ENCODE peak calls at places on chromosomes 6 and 20, in five cellular contexts. R is PC-9, Y is fibroblast of lung, B is hepatocyte, P is mammary epithelial cell. M is an unnamed sample. For H3K79me2, the result is how much of the 10 kb centered on the place peaks cover.

GRCh38 chr20:46221271-46221670 is 87.0 kb downstream of the CDH22 start:
- DNase-seq in P (no peak), Y (no peak), B (no peak), R (no peak), M (no peak)

GRCh38 chr6:43861212-43861918 is 91.4 kb downstream of the VEGFA start:
- DNase-seq in R (no peak), P (no peak), Y (no peak), B (no peak), M (no peak)

GRCh38 chr6:21500894-21501293 is 92.7 kb upstream of the SOX4 start:
- DNase-seq in P (no peak), R (no peak), B (no peak), Y (no peak), M (no peak)

GRCh38 chr6:160991411-160992322 is at the start of gene MAP3K4:
- DNase-seq in R (peak), P (peak), B (peak), Y (peak), M (peak)

GRCh38 chr20:31678389-31679356 is 41.0 kb downstream of the COX4I2 start:
- DNase-seq in R (peak), Y (no peak), B (peak), P (peak), M (no peak)

GRCh38 chr20:62624325-62624690 is 18.0 kb upstream of the SLCO4A1 start:
- DNase-seq in R (no peak), P (no peak), Y (no peak), B (peak), M (peak)

GRCh38 chr20:31578448-31579138 is 26.5 kb upstream of the ID1 start:
- DNase-seq in R (no peak), B (peak), P (no peak), Y (no peak), M (no peak)

GRCh38 chr6:26059901-26060300 is 27.3 kb upstream of the HFE start:
- DNase-seq in B (no peak), P (no peak), R (no peak), Y (no peak), M (no peak)

GRCh38 chr6:95203153-95203754 is 374.1 kb upstream of the MANEA start:
- DNase-seq in Y (peak), R (no peak), P (peak), B (peak), M (peak)

GRCh38 chr6:137783640-137784198 is 83.3 kb upstream of the TNFAIP3 start:
- DNase-seq in Y (peak), B (no peak), P (no peak), R (no peak), M (no peak)

GRCh38 chr20:62776692-62777527 is 19.4 kb upstream of the MRGBP start:
- DNase-seq in R (peak), P (peak), B (no peak), Y (no peak), M (peak)

GRCh38 chr6:119671105-119671504 is 321.5 kb upstream of the MAN1A1 start:
- DNase-seq in Y (no peak), B (no peak), P (no peak), R (no peak), M (no peak)

GRCh38 chr20:33814238-33814712 is 3.1 kb downstream of the CHMP4B start:
- DNase-seq in B (no peak), R (no peak), P (no peak), Y (no peak), M (no peak)

GRCh38 chr6:130233332-130233731 is 10.6 kb upstream of the SAMD3 start:
- DNase-seq in R (no peak), Y (no peak), P (no peak), B (no peak), M (no peak)

GRCh38 chr6:156717542-156717941 is 59.6 kb upstream of the ARID1B start:
- DNase-seq in P (no peak), Y (no peak), R (no peak), B (no peak), M (no peak)

GRCh38 chr6:134464690-134465411 is 146.9 kb upstream of the SGK1 start:
- DNase-seq in P (peak), R (no peak), Y (peak), B (no peak), M (no peak)

GRCh38 chr6:151577257-151577656 is 83.4 kb downstream of the CCDC170 start:
- DNase-seq in R (no peak), P (no peak), Y (no peak), B (no peak), M (no peak)

GRCh38 chr20:49303211-49303610 is 25.4 kb upstream of the ZNFX1 start:
- DNase-seq in Y (no peak), R (no peak), P (no peak), B (no peak), M (no peak)

GRCh38 chr20:44642203-44643153 is 9.0 kb downstream of the ADA start:
- DNase-seq in Y (peak), P (peak), B (peak), R (peak), M (peak)

GRCh38 chr6:169035381-169036280 is 218.0 kb downstream of the THBS2 start:
- DNase-seq in P (peak), R (no peak), B (peak), Y (peak), M (no peak)

GRCh38 chr6:139327038-139327437 is 35.2 kb upstream of the TXLNB start:
- DNase-seq in R (no peak), B (no peak), P (no peak), Y (no peak), M (peak)

GRCh38 chr6:128118401-128118800 is 217.5 kb upstream of the THEMIS start:
- DNase-seq in Y (peak), B (no peak), R (no peak), P (no peak), M (no peak)

GRCh38 chr6:7996538-7997225 is 67.5 kb downstream of the BLOC1S5 start:
- DNase-seq in P (peak), R (no peak), B (peak), Y (peak), M (no peak)

GRCh38 chr6:157323114-157323923 is at the start of gene TMEM242:
- DNase-seq in R (peak), P (peak), B (peak), Y (peak), M (peak)

GRCh38 chr20:35738410-35739179 is 3.5 kb downstream of the RBM39 start:
- DNase-seq in B (no peak), Y (no peak), P (no peak), R (no peak), M (no peak)

GRCh38 chr20:58634818-58635665 is 16.0 kb upstream of the STX16 start:
- DNase-seq in P (no peak), Y (no peak), R (no peak), B (peak), M (no peak)

GRCh38 chr6:82166493-82166892 is 81.1 kb downstream of the IBTK start:
- DNase-seq in Y (no peak), B (no peak), R (no peak), P (no peak), M (no peak)
- H3K79me2 ChIP-seq in Y (under half), B (under half), R (under half), P (under half), M (under half)

DNA sequence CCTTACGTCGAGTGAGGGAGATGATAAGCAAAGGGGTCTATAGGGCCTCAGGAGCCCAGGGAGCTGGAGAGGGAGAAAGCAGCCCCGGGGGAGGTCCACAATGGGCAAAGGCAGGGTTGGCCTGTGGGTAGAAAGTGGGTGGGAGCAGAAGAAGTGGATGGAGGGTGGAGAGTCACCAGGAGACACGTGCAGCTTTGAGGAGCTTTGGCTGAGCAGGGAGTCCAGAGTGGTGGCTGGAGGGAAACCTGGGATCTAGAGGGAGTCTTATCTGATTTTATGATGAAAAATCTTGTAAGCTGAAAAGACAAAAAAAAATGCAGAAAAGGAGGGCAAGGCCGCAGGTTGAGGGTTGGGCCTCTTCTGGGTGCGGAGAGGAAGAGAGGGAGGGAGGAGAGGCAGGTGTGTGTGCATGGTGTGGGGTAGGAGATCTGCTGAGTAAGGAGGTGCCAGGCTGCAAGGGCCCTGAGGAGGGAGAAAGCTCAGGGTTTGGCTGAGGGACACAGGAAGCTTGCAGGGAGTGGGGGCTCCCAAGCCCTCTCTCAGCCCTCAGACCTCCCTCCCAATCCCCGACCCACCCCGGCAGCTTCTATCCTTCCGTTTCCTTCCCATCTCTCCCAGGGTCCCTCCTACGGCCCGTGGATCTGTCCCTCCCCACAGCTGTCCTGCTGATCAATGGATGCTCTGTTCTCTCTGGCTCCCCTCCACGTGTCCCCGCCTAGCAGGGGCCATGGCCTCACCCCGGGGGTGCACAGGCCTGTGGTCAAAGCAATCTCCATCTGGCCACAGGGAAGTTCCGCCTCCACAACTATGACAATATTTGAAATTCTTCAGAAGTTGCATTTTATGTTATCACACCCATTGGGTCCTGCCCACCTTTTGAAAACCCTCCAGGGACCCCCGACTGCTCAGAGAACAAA is 17.1 kb upstream of the BPI start:
- DNase-seq in B (no peak), P (no peak), R (no peak), Y (no peak), M (no peak)
- H2AFZ ChIP-seq in B (no peak), P (peak), R (no peak), Y (no peak), M (no peak)

GRCh38 chr6:42142118-42142835 is at the start of gene C6orf132:
- DNase-seq in B (peak), Y (peak), P (peak), R (peak), M (no peak)

GRCh38 chr6:42141603-42142117 is 760 bp downstream of the C6orf132 start:
- DNase-seq in R (no peak), P (peak), B (peak), Y (peak), M (no peak)

GRCh38 chr6:42138630-42139619 is 3.5 kb downstream of the C6orf132 start:
- DNase-seq in R (peak), P (no peak), B (no peak), Y (peak), M (no peak)

GRCh38 chr6:42140051-42140450 is 2.4 kb downstream of the C6orf132 start:
- DNase-seq in B (peak), R (peak), P (peak), Y (peak), M (no peak)

GRCh38 chr6:42140756-42141602 is 1.4 kb downstream of the C6orf132 start:
- DNase-seq in Y (peak), B (no peak), R (no peak), P (peak), M (no peak)
- H3K4me3 ChIP-seq in Y (peak), B (peak), R (peak), P (peak), M (no peak)

GRCh38 chr6:15413558-15414257 is 167.8 kb downstream of the JARID2 start:
- DNase-seq in P (no peak), R (no peak), Y (peak), B (no peak), M (no peak)
- H3K79me2 ChIP-seq in P (half or more), R (under half), Y (under half), B (under half), M (under half)

GRCh38 chr6:35919085-35919826 is 1.6 kb downstream of the SRPK1 start:
- DNase-seq in B (peak), P (peak), Y (peak), R (peak), M (peak)
- H2AFZ ChIP-seq in B (peak), P (peak), Y (peak), R (peak), M (no peak)

GRCh38 chr20:40685349-40685748 is 3.7 kb downstream of the MAFB start:
- DNase-seq in R (no peak), P (no peak), Y (no peak), B (no peak), M (no peak)

GRCh38 chr20:40681684-40682083 is 7.4 kb downstream of the MAFB start:
- DNase-seq in P (no peak), B (no peak), Y (no peak), R (no peak), M (no peak)

GRCh38 chr20:40682104-40683045 is 6.7 kb downstream of the MAFB start:
- DNase-seq in Y (peak), B (no peak), P (no peak), R (no peak), M (no peak)

GRCh38 chr20:40683894-40684268 is 5.2 kb downstream of the MAFB start:
- DNase-seq in R (no peak), Y (no peak), P (no peak), B (no peak), M (no peak)

DNA sequence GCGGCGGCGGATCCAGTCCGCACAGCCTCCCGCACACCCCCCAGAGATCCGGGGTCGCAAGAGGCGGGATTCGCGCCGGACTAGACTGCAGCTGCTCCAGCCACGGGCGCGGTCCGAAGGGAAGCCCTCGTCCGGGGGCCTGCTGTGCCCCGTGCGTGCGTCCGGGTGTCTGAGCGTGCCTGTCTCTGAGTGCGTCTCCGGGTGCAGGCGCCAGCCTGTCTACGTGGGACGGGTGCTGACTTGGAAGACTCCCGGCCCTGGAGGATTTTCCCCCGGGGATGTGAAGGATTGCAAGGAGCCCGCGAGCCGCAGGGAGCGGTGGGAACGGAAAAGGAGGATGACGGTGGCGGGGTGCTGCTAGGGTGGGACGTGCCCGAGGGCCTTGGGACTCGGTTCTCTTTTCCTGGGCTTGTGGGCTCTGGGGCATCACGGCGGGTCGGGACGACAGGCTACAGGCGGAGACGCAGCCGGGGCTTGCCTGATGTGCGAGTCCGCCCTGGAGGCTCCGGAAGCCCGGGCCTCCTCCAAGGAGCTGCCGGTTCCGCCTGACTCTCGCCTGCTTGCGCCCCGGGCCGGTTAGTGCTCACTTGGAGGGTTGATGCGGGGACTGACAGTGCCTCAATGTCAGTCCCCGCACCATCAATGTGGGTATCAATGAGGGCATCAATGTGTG is 5.7 kb downstream of the MAFB start:
- DNase-seq in P (peak), B (peak), R (no peak), Y (no peak), M (no peak)
- H3K4me3 ChIP-seq in P (no peak), B (peak), R (no peak), Y (no peak), M (no peak)

GRCh38 chr6:30530013-30530412 is 26.3 kb downstream of the GNL1 start:
- DNase-seq in R (no peak), P (no peak), Y (no peak), B (no peak), M (no peak)

GRCh38 chr6:30533460-30534294 is 22.6 kb downstream of the GNL1 start:
- DNase-seq in B (peak), P (no peak), Y (no peak), R (no peak), M (no peak)
- H3K79me2 ChIP-seq in B (under half), P (under half), Y (under half), R (under half), M (under half)

GRCh38 chr6:90730191-90730673 is 143.4 kb upstream of the MAP3K7 start:
- DNase-seq in R (no peak), Y (no peak), B (no peak), P (peak), M (no peak)
- H2AFZ ChIP-seq in R (no peak), Y (no peak), B (no peak), P (peak), M (no peak)

M was measured in OCI-LY7.